ENCODE peak calls at places on chromosome 16, in ten cellular contexts. B, Z, S, L, X, Y, A, F, C and Q are unnamed samples.

GRCh38 chr16:11715246-11715947 is 27.3 kb downstream of the TXNDC11 start:
- DNase-seq in B (no peak), Z (no peak), S (no peak), L (no peak), X (no peak), Y (no peak), A (no peak), F (no peak), C (no peak), Q (no peak)

GRCh38 chr16:11325404-11326083 is 19.7 kb upstream of the RMI2 start:
- DNase-seq in B (no peak), Z (no peak), S (no peak), L (peak), X (no peak), Y (no peak), A (no peak), F (no peak), C (no peak), Q (no peak)

GRCh38 chr16:9016824-9017223 is 53.1 kb upstream of the USP7 start:
- DNase-seq in B (no peak), Z (no peak), S (no peak), L (no peak), X (no peak), Y (no peak), A (no peak), F (no peak), C (no peak), Q (no peak)

GRCh38 chr16:48244863-48245195 is 729 bp downstream of the LONP2 start:
- DNase-seq in B (no peak), Z (no peak), S (no peak), L (no peak), X (no peak), Y (no peak), A (no peak), F (peak), C (no peak), Q (no peak)

GRCh38 chr16:67541391-67542263 is 13.0 kb downstream of the RIPOR1 start:
- DNase-seq in B (no peak), Z (no peak), S (no peak), L (no peak), X (no peak), Y (peak), A (peak), F (no peak), C (peak), Q (no peak)

GRCh38 chr16:2467301-2468141 is 3.6 kb upstream of the NTN3 start:
- DNase-seq in B (peak), Z (peak), S (peak), L (no peak), X (no peak), Y (peak), A (peak), F (peak), C (no peak), Q (peak)

GRCh38 chr16:19073344-19073743 is 5.9 kb downstream of the COQ7 start:
- DNase-seq in B (peak), Z (no peak), S (no peak), L (no peak), X (no peak), Y (no peak), A (no peak), F (no peak), C (no peak), Q (no peak)

GRCh38 chr16:51225902-51226301 is 74.8 kb upstream of the SALL1 start:
- DNase-seq in B (no peak), Z (no peak), S (no peak), L (no peak), X (no peak), Y (no peak), A (no peak), F (no peak), C (no peak), Q (no peak)

GRCh38 chr16:89040861-89041570 is 52.6 kb upstream of the ACSF3 start:
- DNase-seq in B (no peak), Z (no peak), S (no peak), L (no peak), X (no peak), Y (no peak), A (no peak), F (no peak), C (no peak), Q (peak)

GRCh38 chr16:79810449-79811189 is 210.1 kb upstream of the MAF start:
- DNase-seq in B (no peak), Z (no peak), S (no peak), L (no peak), X (no peak), Y (no peak), A (no peak), F (no peak), C (no peak), Q (no peak)

GRCh38 chr16:734981-735881 is 5.6 kb downstream of the CIAO3 start:
- DNase-seq in B (no peak), Z (no peak), S (no peak), L (no peak), X (no peak), Y (no peak), A (no peak), F (no peak), C (no peak), Q (no peak)

GRCh38 chr16:49601541-49601940 is 227.9 kb downstream of the C16orf78 start:
- DNase-seq in B (peak), Z (no peak), S (peak), L (no peak), X (no peak), Y (no peak), A (no peak), F (no peak), C (no peak), Q (no peak)

GRCh38 chr16:19071811-19072777 is 4.7 kb downstream of the COQ7 start:
- DNase-seq in B (peak), Z (peak), S (peak), L (no peak), X (peak), Y (no peak), A (peak), F (peak), C (no peak), Q (peak)

GRCh38 chr16:27972500-27972899 is 91.0 kb downstream of the GSG1L start:
- DNase-seq in B (peak), Z (peak), S (peak), L (peak), X (peak), Y (no peak), A (peak), F (peak), C (no peak), Q (no peak)

GRCh38 chr16:28213396-28213795 is 1.6 kb upstream of the XPO6 start:
- DNase-seq in B (no peak), Z (no peak), S (no peak), L (no peak), X (no peak), Y (no peak), A (no peak), F (no peak), C (no peak), Q (no peak)

GRCh38 chr16:73572135-73572534 is 524.2 kb upstream of the ZFHX3 start:
- DNase-seq in B (peak), Z (peak), S (no peak), L (no peak), X (no peak), Y (no peak), A (no peak), F (no peak), C (peak), Q (peak)

GRCh38 chr16:23391381-23392222 is 61.4 kb downstream of the COG7 start:
- DNase-seq in B (no peak), Z (no peak), S (no peak), L (no peak), X (no peak), Y (no peak), A (no peak), F (no peak), C (no peak), Q (no peak)

GRCh38 chr16:88719267-88719932 is 13.1 kb downstream of the CTU2 start:
- DNase-seq in B (no peak), Z (no peak), S (no peak), L (no peak), X (no peak), Y (no peak), A (no peak), F (no peak), C (no peak), Q (no peak)

GRCh38 chr16:23268561-23268960 is 33.5 kb upstream of the SCNN1B start:
- DNase-seq in B (no peak), Z (no peak), S (no peak), L (no peak), X (no peak), Y (no peak), A (no peak), F (no peak), C (no peak), Q (no peak)

GRCh38 chr16:31876955-31877828 is 3.6 kb downstream of the ZNF267 start:
- DNase-seq in B (no peak), Z (peak), S (no peak), L (peak), X (peak), Y (no peak), A (peak), F (peak), C (no peak), Q (no peak)

GRCh38 chr16:12482821-12483220 is 320.9 kb downstream of the CPPED1 start:
- DNase-seq in B (no peak), Z (peak), S (no peak), L (no peak), X (no peak), Y (no peak), A (no peak), F (no peak), C (no peak), Q (no peak)

GRCh38 chr16:2468725-2469398 is 2.2 kb upstream of the NTN3 start:
- DNase-seq in B (no peak), Z (no peak), S (no peak), L (peak), X (no peak), Y (peak), A (no peak), F (no peak), C (no peak), Q (peak)

GRCh38 chr16:1377406-1378010 is 25.8 kb downstream of the GNPTG start:
- DNase-seq in B (no peak), Z (no peak), S (no peak), L (no peak), X (no peak), Y (no peak), A (no peak), F (no peak), C (no peak), Q (no peak)

GRCh38 chr16:1706386-1707192 is 594 bp downstream of the MAPK8IP3 start:
- DNase-seq in B (no peak), Z (no peak), S (peak), L (no peak), X (peak), Y (no peak), A (peak), F (peak), C (peak), Q (peak)

DNA sequence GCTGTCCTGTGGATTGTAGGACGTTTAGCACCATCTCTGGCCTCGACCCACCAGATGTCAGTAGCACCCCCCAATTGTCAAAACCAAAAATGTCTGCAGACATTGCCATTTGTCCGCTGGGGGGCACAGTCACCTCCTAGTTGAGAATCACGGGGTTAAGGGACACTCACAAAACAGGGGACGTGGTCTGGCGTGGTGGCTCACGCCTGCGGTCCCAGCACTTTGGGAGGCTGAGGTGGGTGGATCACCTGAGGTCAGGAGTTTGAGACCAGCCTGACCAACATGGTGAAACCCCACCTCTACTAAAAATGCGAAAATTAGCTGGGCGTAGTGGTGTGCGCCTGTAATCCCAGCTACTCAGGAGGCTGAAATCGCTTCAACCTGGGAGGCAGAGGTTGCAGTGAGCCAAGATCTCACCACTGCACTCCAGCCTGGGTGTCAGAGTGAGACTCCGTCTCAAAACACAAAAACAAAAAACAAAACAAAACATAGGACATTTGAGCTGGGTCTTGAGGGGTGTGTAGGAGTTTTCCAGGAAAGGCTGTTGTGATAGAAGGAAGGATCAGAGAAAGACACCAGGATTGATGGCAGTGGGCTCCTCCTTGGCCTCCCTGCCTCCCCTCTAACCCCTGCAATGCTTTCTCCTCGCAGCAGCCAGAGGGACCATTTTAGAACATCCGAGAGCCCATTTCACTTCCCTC is 171.8 kb upstream of the GSE1 start:
- DNase-seq in B (no peak), Z (no peak), S (no peak), L (no peak), X (peak), Y (no peak), A (no peak), F (no peak), C (no peak), Q (no peak)
- TF ChIP-seq CTCF in B (no peak), Z (no peak), S (no peak), L (peak), X (no peak), Y (no peak), A (no peak), F (no peak), C (no peak), Q (no peak)

GRCh38 chr16:57000271-57001025 is 11.1 kb downstream of the NLRC5 start:
- DNase-seq in B (no peak), Z (peak), S (peak), L (peak), X (no peak), Y (no peak), A (peak), F (peak), C (no peak), Q (no peak)
- H3K4me3 ChIP-seq in B (no peak), Z (no peak), S (no peak), L (peak), X (peak), Y (no peak), A (no peak), F (no peak), C (no peak), Q (no peak)

GRCh38 chr16:81321537-81321936 is 6.8 kb downstream of the GAN start:
- DNase-seq in B (no peak), Z (no peak), S (no peak), L (no peak), X (no peak), Y (no peak), A (no peak), F (no peak), C (no peak), Q (no peak)

GRCh38 chr16:81321039-81321438 is 6.3 kb downstream of the GAN start:
- DNase-seq in B (no peak), Z (no peak), S (no peak), L (no peak), X (no peak), Y (no peak), A (no peak), F (no peak), C (no peak), Q (no peak)

GRCh38 chr16:81327483-81328196 is 12.9 kb downstream of the GAN start:
- DNase-seq in B (no peak), Z (no peak), S (no peak), L (no peak), X (no peak), Y (no peak), A (no peak), F (no peak), C (no peak), Q (no peak)

GRCh38 chr16:81326971-81327370 is 12.2 kb downstream of the GAN start:
- DNase-seq in B (no peak), Z (no peak), S (no peak), L (no peak), X (no peak), Y (no peak), A (no peak), F (no peak), C (no peak), Q (no peak)

DNA sequence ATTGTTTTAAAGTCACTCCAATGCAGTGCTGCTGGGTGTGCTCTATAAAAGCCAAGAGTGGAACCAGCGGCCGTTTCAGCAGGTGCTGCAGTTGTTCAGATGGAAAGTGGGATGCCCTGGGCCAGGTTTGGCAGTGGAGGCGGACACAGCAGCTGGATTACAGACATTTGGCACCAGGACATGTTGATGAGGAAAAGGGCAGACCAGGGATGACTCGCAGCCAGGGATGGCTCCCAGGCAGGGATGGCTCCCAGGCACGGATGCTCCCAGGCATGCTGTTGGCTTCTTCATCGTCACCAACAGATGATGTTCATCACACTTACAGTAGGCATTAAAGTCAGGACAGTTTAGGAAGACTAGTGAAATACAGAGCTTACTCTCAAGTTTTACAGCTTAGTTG is 10.0 kb downstream of the GAN start:
- DNase-seq in B (no peak), Z (peak), S (no peak), L (no peak), X (no peak), Y (no peak), A (no peak), F (no peak), C (no peak), Q (no peak)
- TF ChIP-seq CTCF in B (no peak), Z (no peak), S (no peak), L (no peak), X (no peak), Y (no peak), A (no peak), F (no peak), C (no peak), Q (no peak)

GRCh38 chr16:57533618-57534336 is 2.6 kb downstream of the CCDC102A start:
- DNase-seq in B (peak), Z (no peak), S (peak), L (no peak), X (no peak), Y (peak), A (no peak), F (no peak), C (no peak), Q (peak)
- H3K4me3 ChIP-seq in B (no peak), Z (peak), S (no peak), L (no peak), X (no peak), Y (no peak), A (no peak), F (peak), C (no peak), Q (no peak)

GRCh38 chr16:78211951-78212350 is 112.5 kb downstream of the WWOX start:
- DNase-seq in B (no peak), Z (no peak), S (no peak), L (no peak), X (no peak), Y (no peak), A (no peak), F (no peak), C (no peak), Q (no peak)

GRCh38 chr16:78210305-78210704 is 110.9 kb downstream of the WWOX start:
- DNase-seq in B (no peak), Z (no peak), S (no peak), L (no peak), X (no peak), Y (no peak), A (peak), F (peak), C (no peak), Q (no peak)

GRCh38 chr16:78213751-78214150 is 114.3 kb downstream of the WWOX start:
- DNase-seq in B (no peak), Z (no peak), S (no peak), L (no peak), X (no peak), Y (no peak), A (no peak), F (no peak), C (no peak), Q (no peak)

GRCh38 chr16:78212674-78213073 is 113.2 kb downstream of the WWOX start:
- DNase-seq in B (no peak), Z (no peak), S (no peak), L (no peak), X (no peak), Y (no peak), A (no peak), F (no peak), C (no peak), Q (no peak)

DNA sequence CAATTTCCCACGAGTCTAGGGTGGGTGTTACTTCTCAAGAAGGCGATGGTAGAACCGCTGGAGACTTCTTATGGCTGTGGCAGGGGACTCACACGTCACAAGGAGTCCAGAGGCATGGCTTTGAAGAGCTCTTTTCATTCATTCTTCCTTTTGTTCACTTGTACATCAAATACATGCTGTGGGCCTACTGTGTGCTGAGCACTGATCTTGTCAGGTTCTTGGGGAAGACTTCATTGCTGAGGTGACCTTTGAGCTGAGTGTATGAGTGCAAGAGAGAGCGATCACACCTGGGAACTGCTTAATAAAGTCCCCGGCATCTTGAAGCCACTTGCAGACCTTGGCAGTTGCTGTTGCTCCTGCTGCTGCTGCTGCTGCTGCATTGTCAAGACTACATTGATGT is 111.7 kb downstream of the WWOX start:
- DNase-seq in B (no peak), Z (no peak), S (no peak), L (no peak), X (no peak), Y (no peak), A (no peak), F (no peak), C (no peak), Q (no peak)
- TF ChIP-seq CTCF in B (no peak), Z (no peak), S (no peak), L (no peak), X (no peak), Y (no peak), A (no peak), F (no peak), C (no peak), Q (no peak)

DNA sequence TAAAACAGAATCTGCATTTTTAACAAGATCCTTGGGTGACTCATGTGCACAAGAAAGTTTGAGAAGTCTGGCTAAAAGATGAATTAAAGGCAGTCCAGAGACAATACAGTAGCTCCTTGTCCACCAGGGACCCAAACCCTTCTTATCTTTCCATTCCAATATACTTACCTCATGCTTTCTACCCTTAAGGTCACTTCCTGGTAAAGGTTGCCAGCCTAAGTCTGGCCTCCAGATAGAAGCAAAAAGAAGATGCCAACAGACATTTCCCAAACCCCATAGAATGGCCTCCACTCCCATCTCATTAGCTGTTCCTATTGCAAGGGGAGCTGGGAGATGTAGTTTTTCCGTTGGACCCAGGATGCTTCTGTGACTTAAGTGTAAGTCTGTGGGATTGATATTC is 101.4 kb upstream of the XYLT1 start:
- DNase-seq in B (no peak), Z (no peak), S (no peak), L (no peak), X (no peak), Y (no peak), A (no peak), F (no peak), C (no peak), Q (no peak)
- H3K4me3 ChIP-seq in B (no peak), Z (no peak), S (no peak), L (no peak), X (no peak), Y (no peak), A (no peak), F (no peak), C (no peak), Q (no peak)

GRCh38 chr16:75111514-75112280 is 4.9 kb downstream of the LDHD start:
- DNase-seq in B (peak), Z (no peak), S (no peak), L (no peak), X (no peak), Y (peak), A (no peak), F (no peak), C (no peak), Q (no peak)
- TF ChIP-seq CTCF in B (no peak), Z (no peak), S (no peak), L (no peak), X (no peak), Y (no peak), A (no peak), F (no peak), C (no peak), Q (no peak)